ENCODE peak calls at places on chromosomes 11 and 22, in seven cellular contexts. One of them, this sample, is unnamed.

GRCh38 chr22:45007247-45007945 is 2.4 kb downstream of the PHF21B start:
- DNase-seq in spleen: no peak
- DNase-seq in pancreas: peak
- DNase-seq in AG09309: no peak
- DNase-seq in uterus: peak
- DNase-seq in heart left ventricle: peak
- DNase-seq in PC-3: no peak
- DNase-seq in this sample: no peak

GRCh38 chr22:49240472-49240871 is 587.2 kb downstream of the BRD1 start:
- DNase-seq in spleen: peak
- DNase-seq in uterus: no peak
- DNase-seq in AG09309: no peak
- DNase-seq in PC-3: no peak
- DNase-seq in heart left ventricle: no peak
- DNase-seq in pancreas: no peak
- DNase-seq in this sample: no peak

GRCh38 chr11:61679301-61679700 is 890 bp upstream of the DAGLA start:
- DNase-seq in PC-3: peak
- DNase-seq in spleen: no peak
- DNase-seq in AG09309: no peak
- DNase-seq in heart left ventricle: no peak
- DNase-seq in uterus: peak
- DNase-seq in pancreas: no peak
- DNase-seq in this sample: no peak

GRCh38 chr11:79617561-79617960 is 176.7 kb upstream of the TENM4 start:
- DNase-seq in heart left ventricle: no peak
- DNase-seq in pancreas: no peak
- DNase-seq in spleen: no peak
- DNase-seq in PC-3: no peak
- DNase-seq in uterus: no peak
- DNase-seq in AG09309: no peak
- DNase-seq in this sample: no peak

GRCh38 chr11:68958211-68958610 is 22.6 kb downstream of the MRGPRD start:
- DNase-seq in PC-3: no peak
- DNase-seq in pancreas: no peak
- DNase-seq in AG09309: no peak
- DNase-seq in spleen: peak
- DNase-seq in heart left ventricle: no peak
- DNase-seq in uterus: no peak
- DNase-seq in this sample: no peak

GRCh38 chr22:50694766-50695420 is 22.3 kb downstream of the SHANK3 start:
- DNase-seq in AG09309: no peak
- DNase-seq in spleen: peak
- DNase-seq in pancreas: no peak
- DNase-seq in PC-3: no peak
- DNase-seq in heart left ventricle: no peak
- DNase-seq in uterus: no peak
- DNase-seq in this sample: no peak

GRCh38 chr11:77223797-77224196 is 77.7 kb downstream of the GDPD4 start:
- DNase-seq in uterus: no peak
- DNase-seq in PC-3: no peak
- DNase-seq in pancreas: no peak
- DNase-seq in heart left ventricle: no peak
- DNase-seq in spleen: no peak
- DNase-seq in AG09309: no peak
- DNase-seq in this sample: no peak

GRCh38 chr11:74121804-74122203 is 49.0 kb downstream of the C2CD3 start:
- DNase-seq in pancreas: no peak
- DNase-seq in heart left ventricle: no peak
- DNase-seq in AG09309: no peak
- DNase-seq in PC-3: no peak
- DNase-seq in spleen: no peak
- DNase-seq in uterus: no peak
- DNase-seq in this sample: no peak

GRCh38 chr22:46951973-46952372 is 189.5 kb downstream of the TBC1D22A start:
- DNase-seq in heart left ventricle: no peak
- DNase-seq in PC-3: no peak
- DNase-seq in spleen: no peak
- DNase-seq in pancreas: no peak
- DNase-seq in AG09309: no peak
- DNase-seq in uterus: no peak
- DNase-seq in this sample: no peak

GRCh38 chr11:134951305-134951700 is 539.3 kb upstream of the B3GAT1 start:
- DNase-seq in uterus: no peak
- DNase-seq in pancreas: no peak
- DNase-seq in heart left ventricle: no peak
- DNase-seq in spleen: no peak
- DNase-seq in AG09309: peak
- DNase-seq in PC-3: peak
- DNase-seq in this sample: no peak

GRCh38 chr11:64085915-64086262 is 50.2 kb downstream of the FLRT1 start:
- DNase-seq in heart left ventricle: no peak
- DNase-seq in pancreas: no peak
- DNase-seq in AG09309: no peak
- DNase-seq in uterus: no peak
- DNase-seq in PC-3: no peak
- DNase-seq in spleen: no peak
- DNase-seq in this sample: no peak

GRCh38 chr11:131246589-131247164 is 123.7 kb upstream of the NTM start:
- DNase-seq in spleen: no peak
- DNase-seq in uterus: no peak
- DNase-seq in pancreas: peak
- DNase-seq in AG09309: no peak
- DNase-seq in heart left ventricle: no peak
- DNase-seq in PC-3: peak
- DNase-seq in this sample: peak

GRCh38 chr11:39817248-39817647 is 1642.2 kb downstream of the LRRC4C start:
- DNase-seq in AG09309: no peak
- DNase-seq in PC-3: no peak
- DNase-seq in heart left ventricle: no peak
- DNase-seq in uterus: no peak
- DNase-seq in spleen: no peak
- DNase-seq in pancreas: no peak
- DNase-seq in this sample: no peak

GRCh38 chr22:49253656-49254055 is 574.0 kb downstream of the BRD1 start:
- DNase-seq in spleen: no peak
- DNase-seq in PC-3: no peak
- DNase-seq in pancreas: no peak
- DNase-seq in uterus: no peak
- DNase-seq in AG09309: no peak
- DNase-seq in heart left ventricle: no peak
- DNase-seq in this sample: no peak

GRCh38 chr22:49896201-49896600 is 22.0 kb downstream of the ALG12 start:
- DNase-seq in AG09309: no peak
- DNase-seq in uterus: no peak
- DNase-seq in pancreas: no peak
- DNase-seq in spleen: peak
- DNase-seq in PC-3: no peak
- DNase-seq in heart left ventricle: no peak
- DNase-seq in this sample: no peak

GRCh38 chr22:20080445-20080775 is 369 bp downstream of the DGCR8 start:
- DNase-seq in AG09309: no peak
- DNase-seq in spleen: peak
- DNase-seq in heart left ventricle: peak
- DNase-seq in PC-3: peak
- DNase-seq in uterus: peak
- DNase-seq in pancreas: peak
- DNase-seq in this sample: peak

GRCh38 chr11:94544832-94545640 is 1.3 kb downstream of the FUT4 start:
- DNase-seq in PC-3: no peak
- DNase-seq in pancreas: peak
- DNase-seq in AG09309: no peak
- DNase-seq in heart left ventricle: peak
- DNase-seq in uterus: no peak
- DNase-seq in spleen: peak
- DNase-seq in this sample: no peak

GRCh38 chr11:92667446-92668165 is 301.8 kb upstream of the MTNR1B start:
- DNase-seq in uterus: no peak
- DNase-seq in PC-3: no peak
- DNase-seq in spleen: no peak
- DNase-seq in heart left ventricle: no peak
- DNase-seq in AG09309: no peak
- DNase-seq in pancreas: no peak
- DNase-seq in this sample: no peak

GRCh38 chr11:67409781-67410368 is 5.6 kb upstream of the CARNS1 start:
- DNase-seq in uterus: no peak
- DNase-seq in pancreas: peak
- DNase-seq in AG09309: no peak
- DNase-seq in PC-3: peak
- DNase-seq in spleen: peak
- DNase-seq in heart left ventricle: no peak
- DNase-seq in this sample: peak

GRCh38 chr11:9405721-9406120 is 21.3 kb downstream of the IPO7 start:
- DNase-seq in uterus: no peak
- DNase-seq in AG09309: no peak
- DNase-seq in PC-3: no peak
- DNase-seq in spleen: no peak
- DNase-seq in pancreas: no peak
- DNase-seq in heart left ventricle: no peak
- DNase-seq in this sample: no peak

GRCh38 chr11:15158351-15159015 is 43.8 kb downstream of the INSC start:
- DNase-seq in PC-3: peak
- DNase-seq in uterus: no peak
- DNase-seq in pancreas: no peak
- DNase-seq in spleen: no peak
- DNase-seq in AG09309: no peak
- DNase-seq in heart left ventricle: no peak
- DNase-seq in this sample: no peak

GRCh38 chr11:35173011-35173511 is 34.1 kb downstream of the CD44 start:
- DNase-seq in uterus: no peak
- DNase-seq in spleen: no peak
- DNase-seq in AG09309: no peak
- DNase-seq in pancreas: peak
- DNase-seq in PC-3: peak
- DNase-seq in heart left ventricle: no peak
- DNase-seq in this sample: peak

GRCh38 chr22:29443861-29444431 is 5.6 kb downstream of the RFPL1 start:
- DNase-seq in uterus: no peak
- DNase-seq in heart left ventricle: no peak
- DNase-seq in PC-3: no peak
- DNase-seq in pancreas: no peak
- DNase-seq in AG09309: no peak
- DNase-seq in spleen: no peak
- DNase-seq in this sample: no peak

GRCh38 chr22:22060200-22061084 is 77.9 kb upstream of the TOP3B start:
- DNase-seq in heart left ventricle: peak
- DNase-seq in uterus: peak
- DNase-seq in spleen: peak
- DNase-seq in pancreas: no peak
- DNase-seq in AG09309: no peak
- DNase-seq in PC-3: peak
- DNase-seq in this sample: peak

GRCh38 chr22:22059476-22060002 is 77.0 kb upstream of the TOP3B start:
- DNase-seq in pancreas: no peak
- DNase-seq in uterus: no peak
- DNase-seq in AG09309: no peak
- DNase-seq in PC-3: no peak
- DNase-seq in heart left ventricle: no peak
- DNase-seq in spleen: no peak
- DNase-seq in this sample: no peak

GRCh38 chr22:22058649-22059475 is 76.3 kb upstream of the TOP3B start:
- DNase-seq in spleen: no peak
- DNase-seq in pancreas: no peak
- DNase-seq in uterus: no peak
- DNase-seq in AG09309: no peak
- DNase-seq in PC-3: no peak
- DNase-seq in heart left ventricle: no peak
- DNase-seq in this sample: peak

GRCh38 chr22:22062306-22062793 is 79.8 kb upstream of the TOP3B start:
- DNase-seq in pancreas: no peak
- DNase-seq in spleen: no peak
- DNase-seq in heart left ventricle: no peak
- DNase-seq in uterus: no peak
- DNase-seq in PC-3: no peak
- DNase-seq in AG09309: no peak
- DNase-seq in this sample: no peak

GRCh38 chr22:22061085-22062077 is 78.8 kb upstream of the TOP3B start:
- DNase-seq in spleen: no peak
- DNase-seq in pancreas: peak
- DNase-seq in uterus: peak
- DNase-seq in PC-3: peak
- DNase-seq in AG09309: peak
- DNase-seq in heart left ventricle: peak
- DNase-seq in this sample: no peak
- H3K4me3 ChIP-seq in spleen: no peak
- H3K4me3 ChIP-seq in pancreas: no peak
- H3K4me3 ChIP-seq in uterus: no peak
- H3K4me3 ChIP-seq in PC-3: no peak
- H3K4me3 ChIP-seq in AG09309: no peak
- H3K4me3 ChIP-seq in heart left ventricle: no peak
- H3K4me3 ChIP-seq in this sample: no peak

GRCh38 chr11:109729761-109730160 is 307.8 kb downstream of the C11orf87 start:
- DNase-seq in heart left ventricle: no peak
- DNase-seq in pancreas: peak
- DNase-seq in uterus: no peak
- DNase-seq in AG09309: no peak
- DNase-seq in spleen: no peak
- DNase-seq in PC-3: no peak
- DNase-seq in this sample: peak
- TF ChIP-seq CTCF in heart left ventricle: no peak
- TF ChIP-seq CTCF in pancreas: no peak
- TF ChIP-seq CTCF in uterus: no peak
- TF ChIP-seq CTCF in AG09309: no peak
- TF ChIP-seq CTCF in spleen: no peak
- TF ChIP-seq CTCF in PC-3: no peak
- TF ChIP-seq CTCF in this sample: peak

GRCh38 chr11:811446-812245 is 1.9 kb downstream of the RPLP2 start:
- DNase-seq in PC-3: no peak
- DNase-seq in uterus: no peak
- DNase-seq in spleen: no peak
- DNase-seq in pancreas: no peak
- DNase-seq in AG09309: no peak
- DNase-seq in heart left ventricle: no peak
- DNase-seq in this sample: no peak
- H3K4me3 ChIP-seq in PC-3: peak
- H3K4me3 ChIP-seq in uterus: no peak
- H3K4me3 ChIP-seq in spleen: no peak
- H3K4me3 ChIP-seq in pancreas: no peak
- H3K4me3 ChIP-seq in AG09309: peak
- H3K4me3 ChIP-seq in heart left ventricle: peak
- H3K4me3 ChIP-seq in this sample: peak

DNA sequence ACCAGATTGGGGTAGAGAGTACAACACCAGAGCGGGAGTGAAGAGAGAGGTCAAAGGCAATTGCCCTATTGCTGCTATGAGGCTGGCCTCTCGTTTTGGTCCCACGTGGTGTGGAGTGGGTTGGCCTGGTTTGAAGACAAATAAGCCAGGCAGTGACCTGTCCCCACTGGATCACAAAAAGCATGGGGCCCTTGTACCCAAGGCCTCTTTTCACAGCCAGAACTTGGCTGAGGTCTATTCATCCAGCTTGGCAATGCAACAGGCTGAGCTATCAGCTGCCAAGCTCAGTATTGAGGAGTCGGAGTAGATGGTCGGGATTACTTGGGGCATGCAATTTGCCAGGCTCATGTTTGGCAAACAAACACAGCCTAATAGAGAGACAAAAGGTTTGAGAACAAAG is 19.2 kb upstream of the GALNT18 start:
- DNase-seq in uterus: no peak
- DNase-seq in spleen: no peak
- DNase-seq in pancreas: no peak
- DNase-seq in PC-3: no peak
- DNase-seq in AG09309: no peak
- DNase-seq in heart left ventricle: no peak
- DNase-seq in this sample: no peak
- TF ChIP-seq CTCF in uterus: no peak
- TF ChIP-seq CTCF in spleen: no peak
- TF ChIP-seq CTCF in pancreas: no peak
- TF ChIP-seq CTCF in PC-3: no peak
- TF ChIP-seq CTCF in AG09309: no peak
- TF ChIP-seq CTCF in heart left ventricle: no peak
- TF ChIP-seq CTCF in this sample: no peak